ENCODE peak calls at places on chromosomes 3 and 15, in eight cellular contexts. W is cardiac fibroblast; J is AG20443; V is activated CD4-positive, alpha-beta T cell treated with anti-CD3 and anti-CD28 coated beads, Interleukin-2, amount 50 U/mL, for 4 hours; I is iPS DF 6.9; K is stimulated activated CD8-positive, alpha-beta memory T cell treated with anti-CD3 and anti-CD28 coated beads, Interleukin-2, amount 100 ng/mL, for 1 hour; F is Panc1; E is RPMI7951. A is an unnamed sample.

GRCh38 chr15:57924536-57924935 is 141.0 kb downstream of the ALDH1A2 start:
- DNase-seq in I (no peak), F (no peak), J (no peak), K (no peak), W (no peak), V (no peak), E (no peak), A (no peak)

GRCh38 chr3:114745322-114746240 is 401.5 kb downstream of the ZBTB20 start:
- DNase-seq in K (no peak), E (peak; percentile 76), V (no peak), I (no peak), F (no peak), W (peak; percentile 78), J (peak; percentile 71), A (peak; percentile 81)

GRCh38 chr3:160869825-160870224 is 113.8 kb downstream of the PPM1L start:
- DNase-seq in F (no peak), V (no peak), I (no peak), W (no peak), E (peak; percentile 47), K (no peak), J (no peak), A (no peak)

GRCh38 chr15:29853211-29853987 is 31.1 kb upstream of the TJP1 start:
- DNase-seq in E (no peak), W (no peak), K (no peak), F (no peak), I (no peak), J (no peak), V (no peak), A (no peak)

GRCh38 chr15:94242257-94242656 is 10.9 kb downstream of the MCTP2 start:
- DNase-seq in J (no peak), F (no peak), W (no peak), V (no peak), I (no peak), E (no peak), K (no peak), A (no peak)

GRCh38 chr15:91224750-91225380 is 124.8 kb downstream of the SV2B start:
- DNase-seq in I (peak; percentile 61), E (peak; percentile 47), K (no peak), V (no peak), J (peak; percentile 60), W (peak; percentile 58), F (peak; percentile 57), A (peak; percentile 51)

GRCh38 chr3:33440578-33441321 is 545 bp upstream of the UBP1 start:
- DNase-seq in K (peak; percentile 94), F (peak; percentile 98), E (peak; percentile 100), I (peak; percentile 100), V (peak; percentile 89), J (peak; percentile 98), W (peak; percentile 100), A (peak; percentile 99)

GRCh38 chr15:65385868-65386253 is 8.1 kb upstream of the IGDCC3 start:
- DNase-seq in E (no peak), V (no peak), I (no peak), F (no peak), W (peak; percentile 79), K (no peak), J (no peak), A (no peak)

GRCh38 chr3:107913671-107914070 is 177.2 kb downstream of the CD47 start:
- DNase-seq in E (no peak), K (no peak), V (no peak), J (peak; percentile 23), I (no peak), F (no peak), W (peak; percentile 82), A (no peak)

GRCh38 chr3:190718691-190719090 is 143.8 kb downstream of the GMNC start:
- DNase-seq in K (no peak), J (peak; percentile 71), E (peak; percentile 63), I (no peak), V (no peak), W (peak; percentile 86), F (no peak), A (peak; percentile 55)

GRCh38 chr3:73766599-73767378 is 142.0 kb upstream of the PDZRN3 start:
- DNase-seq in K (no peak), W (peak; percentile 80), I (no peak), E (peak; percentile 79), F (no peak), V (no peak), J (peak; percentile 72), A (peak; percentile 68)

A was measured in AG08395.